ENCODE peak calls at places on chromosomes 12 and 14, in four cellular contexts. S, E, U and D are unnamed samples.

GRCh38 chr12:56922032-56922431 is 12.2 kb downstream of the SDR9C7 start:
- DNase-seq in S (no peak), E (no peak), U (no peak), D (no peak)

GRCh38 chr14:104426771-104427125 is 152.8 kb upstream of the C14orf180 start:
- DNase-seq in S (no peak), E (no peak), U (no peak), D (no peak)

GRCh38 chr12:66663605-66664004 is 15.3 kb downstream of the GRIP1 start:
- DNase-seq in S (no peak), E (no peak), U (no peak), D (no peak)

GRCh38 chr14:95273041-95273978 is 46.4 kb downstream of the CLMN start:
- DNase-seq in S (no peak), E (no peak), U (no peak), D (no peak)

GRCh38 chr12:14605401-14605989 is 37.8 kb upstream of the PLBD1 start:
- DNase-seq in S (no peak), E (no peak), U (no peak), D (no peak)

GRCh38 chr12:119796292-119796691 is 80.8 kb downstream of the CIT start:
- DNase-seq in S (no peak), E (no peak), U (no peak), D (no peak)

GRCh38 chr12:53220857-53221202 is 11.2 kb downstream of the RARG start:
- DNase-seq in S (peak), E (peak), U (peak), D (no peak)

GRCh38 chr12:116423053-116423452 is 136.1 kb upstream of the MAP1LC3B2 start:
- DNase-seq in S (no peak), E (peak), U (no peak), D (no peak)

GRCh38 chr12:8667280-8667679 is 4.7 kb upstream of the MFAP5 start:
- DNase-seq in S (no peak), E (no peak), U (no peak), D (no peak)

GRCh38 chr12:104676636-104677035 is 219.9 kb downstream of the CHST11 start:
- DNase-seq in S (no peak), E (no peak), U (no peak), D (no peak)

GRCh38 chr12:66137937-66138336 is 7.4 kb upstream of the LLPH start:
- DNase-seq in S (no peak), E (peak), U (no peak), D (no peak)

GRCh38 chr12:102528111-102528510 is 47.7 kb upstream of the IGF1 start:
- DNase-seq in S (no peak), E (no peak), U (no peak), D (no peak)

GRCh38 chr12:63400746-63401145 is 249.7 kb upstream of the AVPR1A start:
- DNase-seq in S (no peak), E (peak), U (no peak), D (no peak)

GRCh38 chr12:12562016-12562483 is 613 bp downstream of the DUSP16 start:
- DNase-seq in S (peak), E (peak), U (peak), D (no peak)

GRCh38 chr14:43706901-43707300 is 800.2 kb downstream of the FSCB start:
- DNase-seq in S (no peak), E (no peak), U (no peak), D (no peak)

DNA sequence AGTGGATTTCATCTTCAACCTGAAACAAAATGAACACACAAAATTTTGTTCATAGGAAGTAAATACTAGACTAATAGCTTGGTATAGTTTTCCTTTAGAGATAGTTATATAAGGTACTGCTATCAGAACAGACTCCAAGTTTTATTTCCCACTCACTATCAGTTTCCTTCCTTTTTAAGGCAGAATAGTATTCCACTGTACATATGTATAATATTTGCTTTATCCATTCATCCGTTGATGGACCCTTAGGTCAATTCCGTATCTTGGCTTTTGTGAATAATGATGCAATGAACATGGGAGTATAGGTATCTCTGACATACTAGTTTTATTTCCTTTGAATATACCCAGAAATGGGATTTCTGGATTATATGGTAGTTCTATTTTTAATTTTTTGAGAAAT is 3.7 kb downstream of the CCNB1IP1 start:
- DNase-seq in S (no peak), E (no peak), U (no peak), D (no peak)
- H3K4me3 ChIP-seq in S (no peak), E (no peak), U (no peak), D (no peak)

DNA sequence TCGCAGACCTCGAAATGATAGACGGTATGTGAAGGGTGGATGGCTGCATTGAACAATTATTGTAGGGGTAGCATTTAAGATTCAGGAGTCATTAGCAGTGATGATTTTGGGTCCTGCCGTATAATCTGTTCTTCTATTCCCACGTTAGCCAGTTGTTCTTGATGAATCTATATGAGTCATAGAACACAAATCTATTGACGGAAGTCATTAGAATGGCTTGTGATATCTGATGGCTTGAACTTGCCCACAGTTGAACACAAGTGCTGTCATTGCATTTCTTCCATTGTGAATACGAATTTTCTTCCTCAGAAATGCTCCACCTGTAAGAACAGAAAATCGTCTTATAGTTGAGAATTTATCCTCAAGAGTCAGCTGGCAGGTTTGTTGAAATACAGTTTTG is 1.9 kb downstream of the SRSF5 start:
- DNase-seq in S (no peak), E (peak), U (no peak), D (no peak)
- H3K4me3 ChIP-seq in S (peak), E (peak), U (peak), D (no peak)

GRCh38 chr12:72511493-72511892 is 239.3 kb downstream of the TRHDE start:
- DNase-seq in S (no peak), E (no peak), U (no peak), D (no peak)

GRCh38 chr12:72509893-72510292 is 237.7 kb downstream of the TRHDE start:
- DNase-seq in S (no peak), E (no peak), U (no peak), D (no peak)

GRCh38 chr12:72510772-72511171 is 238.6 kb downstream of the TRHDE start:
- DNase-seq in S (no peak), E (no peak), U (no peak), D (no peak)

DNA sequence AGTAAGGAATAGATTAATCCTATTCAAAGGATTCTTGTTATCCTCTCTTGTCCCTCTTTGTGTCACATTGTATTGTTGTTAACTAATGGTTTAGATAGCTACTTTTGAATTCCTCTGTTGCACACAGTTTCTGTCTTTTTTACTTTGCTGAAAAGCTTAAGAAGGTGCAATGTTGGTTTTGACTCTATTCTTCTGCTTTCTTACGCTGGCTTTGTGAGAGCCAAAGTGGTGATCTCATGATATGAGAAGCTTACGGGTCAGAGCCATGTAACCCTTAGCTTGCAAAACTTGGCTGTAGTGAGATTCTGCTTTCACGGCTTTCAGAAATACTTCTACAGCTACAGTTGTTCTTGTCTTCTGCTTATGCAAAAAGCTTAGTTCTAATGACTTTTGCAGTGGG is 239.7 kb downstream of the TRHDE start:
- DNase-seq in S (no peak), E (peak), U (no peak), D (no peak)
- H3K4me3 ChIP-seq in S (no peak), E (no peak), U (no peak), D (no peak)

GRCh38 chr12:28192145-28192544 is 1.9 kb downstream of the CCDC91 start:
- DNase-seq in S (no peak), E (no peak), U (no peak), D (no peak)
- H3K4me3 ChIP-seq in S (no peak), E (no peak), U (no peak), D (no peak)

DNA sequence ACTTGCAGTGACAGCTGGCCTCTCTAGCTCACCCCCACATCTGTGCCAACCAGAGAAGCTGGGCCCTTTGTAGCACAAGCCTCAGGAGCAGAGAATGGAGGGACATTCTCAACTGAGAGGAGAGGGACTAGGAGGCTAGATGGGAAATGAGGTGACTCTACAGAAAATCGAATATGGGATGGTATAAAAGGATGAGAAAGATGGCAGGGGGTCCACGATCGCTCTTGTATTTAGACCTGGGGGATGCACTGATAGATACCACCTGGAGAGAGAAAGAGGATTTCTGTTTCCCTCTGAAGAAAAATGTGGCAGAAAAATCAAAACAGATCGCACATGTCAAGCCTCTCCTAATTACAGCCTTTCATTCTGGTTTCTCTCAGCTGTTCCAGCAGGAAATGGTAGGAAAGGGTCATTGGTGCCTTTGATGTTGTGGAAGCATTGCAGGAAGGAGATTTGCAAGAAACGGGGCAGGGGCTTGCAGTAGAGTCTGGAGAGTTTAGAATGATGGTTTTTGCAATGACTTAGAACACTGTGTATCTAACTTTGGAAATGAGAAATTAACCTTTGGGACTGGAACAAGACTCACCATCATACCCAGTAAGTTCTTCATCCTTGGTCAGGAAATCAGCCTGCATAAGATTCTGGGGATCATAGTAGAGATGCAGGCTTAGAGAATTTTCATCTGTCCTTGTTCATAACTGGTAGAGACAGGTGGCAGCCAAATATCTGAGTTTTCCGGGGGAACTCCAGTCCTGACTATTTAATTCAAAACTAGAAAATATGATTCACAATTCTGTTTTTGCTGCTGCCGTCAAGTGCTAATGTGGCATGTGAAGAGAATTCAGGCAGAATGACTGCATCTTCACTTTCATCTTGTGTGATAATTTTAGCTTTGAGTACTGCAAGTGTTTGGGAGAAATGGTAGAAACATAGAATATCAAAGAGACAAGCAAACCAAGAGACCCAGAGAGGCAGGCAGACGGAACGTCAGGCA is 98.8 kb downstream of the DAD1 start:
- DNase-seq in S (no peak), E (no peak), U (no peak), D (no peak)
- H3K4me3 ChIP-seq in S (no peak), E (no peak), U (no peak), D (no peak)

GRCh38 chr14:53714495-53715389 is 241.9 kb downstream of the BMP4 start:
- DNase-seq in S (no peak), E (no peak), U (no peak), D (no peak)
- H3K4me3 ChIP-seq in S (no peak), E (peak), U (no peak), D (no peak)